ENCODE peak calls at places on chromosomes 3 and 15, in five cellular contexts. A is pancreas, Q is left lung, N is mammary epithelial cell, J is stomach. E is an unnamed sample. For H3K9me3 and H3K36me3, the result is how much of the 10 kb centered on the place peaks cover.

GRCh38 chr3:144590854-144591253 is 619.2 kb downstream of the DIPK2A start:
- DNase-seq in A (no peak), Q (no peak), N (no peak), J (no peak), E (no peak)

GRCh38 chr15:88604972-88605506 is 16.1 kb upstream of the AEN start:
- DNase-seq in A (no peak), Q (no peak), N (no peak), J (no peak), E (peak)

GRCh38 chr15:78322243-78322642 is 17.9 kb upstream of the CRABP1 start:
- DNase-seq in A (no peak), Q (no peak), N (no peak), J (no peak), E (peak)

GRCh38 chr3:155497930-155498647 is 204.6 kb upstream of the STRIT1 start:
- DNase-seq in A (no peak), Q (no peak), N (peak), J (no peak), E (no peak)

GRCh38 chr3:64940949-64941348 is 253.1 kb upstream of the ADAMTS9 start:
- DNase-seq in A (no peak), Q (no peak), N (no peak), J (no peak), E (no peak)

GRCh38 chr3:167110906-167111305 is 269.2 kb downstream of the ZBBX start:
- DNase-seq in A (no peak), Q (no peak), N (peak), J (no peak), E (no peak)

GRCh38 chr3:10901293-10902010 is 85.4 kb downstream of the SLC6A11 start:
- DNase-seq in A (no peak), Q (no peak), N (no peak), J (no peak), E (no peak)

GRCh38 chr3:33003308-33003707 is 51.9 kb downstream of the CCR4 start:
- DNase-seq in A (no peak), Q (no peak), N (no peak), J (no peak), E (no peak)

GRCh38 chr3:143120716-143121239 is 1.2 kb downstream of the CHST2 start:
- DNase-seq in A (no peak), Q (peak), N (peak), J (peak), E (peak)

GRCh38 chr15:60208708-60209107 is 189.1 kb downstream of the ANXA2 start:
- DNase-seq in A (no peak), Q (no peak), N (peak), J (no peak), E (no peak)

GRCh38 chr15:45187578-45187893 is 230 bp downstream of the SHF start:
- DNase-seq in A (peak), Q (no peak), N (no peak), J (no peak), E (no peak)

GRCh38 chr15:58264068-58264971 is 126.1 kb downstream of the AQP9 start:
- DNase-seq in A (no peak), Q (no peak), N (no peak), J (no peak), E (peak)

GRCh38 chr3:157170861-157171260 is 10.9 kb upstream of the CCNL1 start:
- DNase-seq in A (no peak), Q (no peak), N (no peak), J (no peak), E (no peak)

GRCh38 chr3:99962703-99963102 is 145.0 kb downstream of the CMSS1 start:
- DNase-seq in A (no peak), Q (no peak), N (no peak), J (no peak), E (no peak)

GRCh38 chr3:127984241-127984975 is 67.8 kb upstream of the SEC61A1 start:
- DNase-seq in A (no peak), Q (no peak), N (peak), J (no peak), E (no peak)

GRCh38 chr3:179865876-179866505 is 170.7 kb downstream of the PEX5L start:
- DNase-seq in A (no peak), Q (no peak), N (no peak), J (no peak), E (peak)

GRCh38 chr3:22979581-22979980 is 223.5 kb upstream of the UBE2E2 start:
- DNase-seq in A (no peak), Q (no peak), N (peak), J (no peak), E (no peak)

GRCh38 chr15:67520976-67521769 is at the start of gene C15orf61:
- DNase-seq in A (peak), Q (peak), N (peak), J (peak), E (peak)

GRCh38 chr3:113536627-113537101 is 4.3 kb downstream of the SIDT1 start:
- DNase-seq in A (no peak), Q (no peak), N (peak), J (no peak), E (no peak)

GRCh38 chr3:141845407-141846049 is 30.9 kb upstream of the ATP1B3 start:
- DNase-seq in A (no peak), Q (no peak), N (no peak), J (no peak), E (no peak)

GRCh38 chr15:39403674-39404117 is 177.2 kb upstream of the THBS1 start:
- DNase-seq in A (no peak), Q (no peak), N (peak), J (no peak), E (no peak)

GRCh38 chr3:98041350-98041749 is 6.2 kb upstream of the GABRR3 start:
- DNase-seq in A (no peak), Q (no peak), N (no peak), J (no peak), E (no peak)

GRCh38 chr15:34436126-34436955 is 1.3 kb downstream of the GOLGA8A start:
- DNase-seq in A (no peak), Q (no peak), N (no peak), J (no peak), E (no peak)

GRCh38 chr15:85297537-85297936 is 82.9 kb upstream of the AKAP13 start:
- DNase-seq in A (no peak), Q (no peak), N (no peak), J (no peak), E (no peak)

GRCh38 chr15:80531388-80532184 is 127.4 kb downstream of the ARNT2 start:
- DNase-seq in A (no peak), Q (no peak), N (no peak), J (peak), E (no peak)

GRCh38 chr3:73324203-73325155 is 263.0 kb downstream of the EBLN2 start:
- DNase-seq in A (no peak), Q (no peak), N (no peak), J (no peak), E (no peak)

GRCh38 chr3:64178419-64178818 is 46.8 kb downstream of the PRICKLE2 start:
- DNase-seq in A (no peak), Q (no peak), N (no peak), J (no peak), E (no peak)

GRCh38 chr15:54502416-54503075 is 524.3 kb downstream of the UNC13C start:
- DNase-seq in A (no peak), Q (no peak), N (no peak), J (no peak), E (no peak)

GRCh38 chr3:133663569-133664313 is 2.0 kb upstream of the TOPBP1 start:
- DNase-seq in A (no peak), Q (no peak), N (peak), J (no peak), E (peak)

GRCh38 chr15:69591905-69592508 is 139.4 kb downstream of the RPLP1 start:
- DNase-seq in A (no peak), Q (no peak), N (peak), J (no peak), E (no peak)

GRCh38 chr3:136464502-136464901 is 214.4 kb downstream of the PCCB start:
- DNase-seq in A (no peak), Q (no peak), N (peak), J (no peak), E (no peak)

GRCh38 chr3:129834580-129834979 is 58.9 kb downstream of the TMCC1 start:
- DNase-seq in A (no peak), Q (no peak), N (no peak), J (no peak), E (no peak)

GRCh38 chr3:128845695-128846491 is 33.5 kb upstream of the ACAD9 start:
- DNase-seq in A (peak), Q (peak), N (peak), J (peak), E (peak)

GRCh38 chr3:12655701-12656100 is 8.2 kb downstream of the RAF1 start:
- DNase-seq in A (no peak), Q (no peak), N (no peak), J (no peak), E (no peak)

GRCh38 chr3:122094125-122094524 is 39.0 kb downstream of the CD86 start:
- DNase-seq in A (no peak), Q (no peak), N (no peak), J (no peak), E (no peak)

GRCh38 chr3:53140575-53141467 is 10.6 kb upstream of the RFT1 start:
- DNase-seq in A (no peak), Q (no peak), N (peak), J (no peak), E (no peak)

GRCh38 chr3:5017953-5018531 is 38.8 kb downstream of the BHLHE40 start:
- DNase-seq in A (no peak), Q (no peak), N (peak), J (peak), E (no peak)

GRCh38 chr3:192273611-192274010 is 453.7 kb downstream of the FGF12 start:
- DNase-seq in A (no peak), Q (no peak), N (no peak), J (no peak), E (no peak)

GRCh38 chr3:183080628-183081027 is 18.7 kb downstream of the MCCC1 start:
- DNase-seq in A (no peak), Q (no peak), N (no peak), J (no peak), E (no peak)

GRCh38 chr3:183069086-183069485 is 30.2 kb downstream of the MCCC1 start:
- DNase-seq in A (no peak), Q (no peak), N (no peak), J (no peak), E (no peak)

GRCh38 chr3:183073839-183074615 is 25.3 kb downstream of the MCCC1 start:
- DNase-seq in A (no peak), Q (no peak), N (peak), J (no peak), E (no peak)

GRCh38 chr3:183070892-183071291 is 28.4 kb downstream of the MCCC1 start:
- DNase-seq in A (no peak), Q (no peak), N (no peak), J (no peak), E (no peak)

GRCh38 chr3:183074881-183075280 is 24.4 kb downstream of the MCCC1 start:
- DNase-seq in A (no peak), Q (no peak), N (no peak), J (no peak), E (no peak)
- H3K9me3 ChIP-seq in A (under half), Q (under half), N (under half), J (under half), E (under half)

GRCh38 chr15:52620496-52620895 is 51.7 kb upstream of the ARPP19 start:
- DNase-seq in A (no peak), Q (no peak), N (no peak), J (no peak), E (no peak)
- H3K36me3 ChIP-seq in A (under half), Q (under half), N (under half), J (half or more), E (under half)

GRCh38 chr3:17891139-17891850 is 148.9 kb upstream of the TBC1D5 start:
- DNase-seq in A (no peak), Q (no peak), N (peak), J (no peak), E (no peak)
- H3K9me3 ChIP-seq in A (under half), Q (under half), N (under half), J (under half), E (under half)

GRCh38 chr3:45482829-45483228 is 94.5 kb downstream of the LARS2 start:
- DNase-seq in A (no peak), Q (no peak), N (no peak), J (no peak), E (no peak)
- H3K36me3 ChIP-seq in A (under half), Q (under half), N (under half), J (under half), E (under half)

GRCh38 chr15:25175033-25175788 is 220.4 kb downstream of the SNRPN start:
- DNase-seq in A (peak), Q (no peak), N (no peak), J (peak), E (peak)
- H3K9me3 ChIP-seq in A (under half), Q (under half), N (under half), J (under half), E (under half)

DNA sequence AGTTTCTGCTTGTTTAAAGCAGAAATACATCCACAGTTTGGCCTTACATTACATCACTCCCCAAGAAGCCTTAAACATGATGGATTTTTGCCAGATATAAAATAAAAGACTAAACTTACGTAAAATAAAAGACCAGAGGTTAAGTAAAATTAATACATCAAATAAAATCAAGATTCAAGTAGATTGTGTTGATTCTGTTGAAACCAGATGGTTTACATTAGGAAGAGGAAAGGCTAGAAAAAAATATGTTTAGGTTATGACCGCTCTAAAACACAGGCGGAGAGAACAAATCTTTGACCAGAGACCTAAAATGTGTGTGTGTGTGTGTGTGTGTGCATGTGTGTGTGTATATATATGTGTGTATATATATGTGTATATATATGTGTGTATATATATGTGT is 104.1 kb downstream of the DUT start:
- DNase-seq in A (no peak), Q (no peak), N (no peak), J (no peak), E (no peak)
- H3K36me3 ChIP-seq in A (under half), Q (under half), N (under half), J (half or more), E (under half)

DNA sequence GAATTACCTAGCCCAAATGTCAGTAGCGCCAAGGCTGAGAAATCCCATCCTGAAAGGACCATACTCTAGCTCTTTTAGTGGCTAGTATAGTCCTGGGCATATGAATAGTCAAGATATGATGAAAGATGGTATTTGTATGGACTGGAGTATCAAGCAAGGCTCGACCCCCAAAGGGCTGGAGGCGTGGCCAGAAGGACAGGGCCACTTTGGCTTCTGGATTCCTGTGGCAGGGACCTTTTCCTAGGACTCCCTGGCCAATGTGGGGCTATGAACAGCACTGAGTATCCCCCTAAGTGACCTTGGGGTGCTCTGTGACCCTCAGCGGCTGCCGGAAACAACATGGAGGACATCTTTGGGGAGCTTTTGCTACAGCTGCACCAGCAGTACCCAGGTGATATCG is 6.0 kb downstream of the MPI start:
- DNase-seq in A (no peak), Q (no peak), N (no peak), J (no peak), E (no peak)
- H3K9me3 ChIP-seq in A (under half), Q (under half), N (under half), J (under half), E (under half)

GRCh38 chr3:151130437-151130836 is 45.0 kb downstream of the MED12L start:
- DNase-seq in A (no peak), Q (peak), N (no peak), J (no peak), E (no peak)

DNA sequence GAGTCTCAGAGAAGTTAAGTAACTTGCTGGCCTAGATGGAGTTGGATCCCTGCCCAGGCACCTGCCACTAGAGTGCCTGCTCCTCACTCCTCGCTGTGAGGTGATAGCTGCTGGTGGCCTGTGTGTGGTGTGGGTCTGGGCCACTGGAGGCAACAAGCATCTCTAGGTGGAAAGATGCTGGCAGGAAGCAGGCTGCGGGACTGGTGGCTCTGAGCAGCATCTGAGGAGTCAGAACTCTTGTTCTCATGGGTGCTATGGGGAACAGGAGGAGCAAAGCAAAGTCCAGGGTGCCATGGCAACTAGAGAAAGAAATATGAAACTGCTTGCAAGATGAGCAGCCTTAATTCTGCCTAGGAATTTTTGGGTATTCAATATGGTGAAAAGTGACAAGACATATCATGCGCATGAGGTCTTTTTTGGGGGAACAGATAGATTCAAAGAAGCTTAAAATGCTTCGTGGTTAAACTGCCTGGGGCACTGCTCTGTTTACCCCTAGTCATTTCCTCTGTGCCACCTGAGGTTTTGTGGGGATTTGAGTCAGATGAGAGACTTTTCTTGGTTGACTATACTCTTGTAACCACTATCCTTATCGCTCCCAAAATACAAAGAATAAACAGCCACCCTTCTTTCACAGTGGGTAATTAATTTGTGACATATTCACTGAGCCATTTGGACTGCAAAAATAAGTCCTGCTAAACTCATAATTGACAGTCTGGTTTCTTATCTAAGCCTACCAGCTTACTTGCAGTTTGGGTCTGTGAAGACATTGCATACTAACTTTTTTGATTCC is 50.3 kb downstream of the MED12L start:
- DNase-seq in A (peak), Q (peak), N (no peak), J (peak), E (peak)
- H3K36me3 ChIP-seq in A (under half), Q (under half), N (under half), J (under half), E (under half)

DNA sequence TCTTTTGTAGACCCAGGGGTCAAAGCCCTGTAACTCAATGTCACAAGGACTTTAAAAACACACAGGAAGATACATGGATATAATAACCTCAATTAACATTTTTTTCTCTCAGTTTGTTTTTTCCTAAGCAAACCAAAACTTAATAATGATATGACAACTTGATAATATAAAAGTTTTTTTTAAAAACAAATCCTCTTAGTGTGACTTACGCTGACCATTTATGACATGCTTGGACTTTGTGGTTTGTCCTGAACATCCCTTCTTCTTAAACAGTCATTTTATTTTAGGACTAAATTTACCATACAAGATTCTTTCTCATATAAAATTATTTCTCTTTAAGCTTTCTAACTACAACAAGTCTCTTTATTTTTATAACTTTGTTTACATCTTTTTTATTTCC is 25.4 kb upstream of the FAM3D start:
- DNase-seq in A (no peak), Q (no peak), N (peak), J (no peak), E (no peak)
- H3K9me3 ChIP-seq in A (under half), Q (under half), N (under half), J (under half), E (under half)

DNA sequence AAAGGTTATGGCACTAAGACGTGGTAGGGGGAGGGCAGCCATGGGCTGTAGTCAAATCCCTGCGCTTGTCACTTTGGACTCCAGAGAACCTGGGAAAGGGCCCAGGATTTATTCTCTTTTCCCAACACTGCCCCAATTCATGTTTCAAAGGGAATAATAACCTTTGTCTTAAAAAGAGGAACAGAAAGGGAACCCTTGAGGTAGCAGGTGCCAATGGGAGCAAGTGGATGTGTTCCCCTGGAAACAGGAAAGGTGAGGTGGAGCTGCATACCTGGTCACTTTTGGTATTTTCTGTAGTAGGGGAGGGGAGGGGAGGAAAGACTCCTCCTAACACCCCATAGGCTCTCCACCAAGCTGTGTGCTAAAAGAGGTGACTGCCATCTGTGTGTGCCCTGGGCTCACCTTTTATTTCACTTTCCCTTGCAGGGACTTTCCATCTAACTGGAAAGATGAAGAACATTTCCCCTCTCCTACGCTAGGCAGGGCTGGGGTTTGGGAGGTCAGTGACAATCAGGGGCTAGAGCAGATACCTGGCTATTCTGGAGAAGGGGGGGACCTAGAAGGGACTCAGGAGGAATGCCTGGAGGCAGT is 6.1 kb upstream of the CHST14 start:
- DNase-seq in A (no peak), Q (peak), N (no peak), J (no peak), E (no peak)
- H3K36me3 ChIP-seq in A (under half), Q (under half), N (under half), J (half or more), E (under half)